ENCODE peak calls at places on chromosomes 5 and 9, in ten cellular contexts. T is sigmoid colon; E is H1; Q is H9; G is Peyer's patch; U is effector memory CD4-positive, alpha-beta T cell; Z is OCI-LY7; V is CD8-positive, alpha-beta memory T cell; S is colonic mucosa; P is heart right ventricle. B is an unnamed sample. For H3K4me1, the result is how much of the 10 kb centered on the place peaks cover.

GRCh38 chr5:5497132-5497748 is 74.8 kb downstream of the ICE1 start:
- DNase-seq in T (peak), E (no peak), Q (peak), G (peak), U (no peak), Z (peak), V (no peak), S (peak), P (peak), B (peak)

GRCh38 chr5:108529381-108529780 is 147.5 kb upstream of the FBXL17 start:
- DNase-seq in T (no peak), E (no peak), Q (no peak), G (no peak), U (no peak), Z (no peak), V (no peak), S (no peak), P (no peak), B (no peak)

GRCh38 chr5:133848306-133848924 is 120.0 kb downstream of the C5orf15 start:
- DNase-seq in T (no peak), E (no peak), Q (peak), G (no peak), U (no peak), Z (no peak), V (no peak), S (no peak), P (no peak), B (no peak)

GRCh38 chr9:129626944-129627297 is 958 bp downstream of the NTMT1 start:
- DNase-seq in T (no peak), E (no peak), Q (no peak), G (no peak), U (no peak), Z (peak), V (no peak), S (no peak), P (no peak), B (peak)

GRCh38 chr5:53114988-53115387 is 5.4 kb upstream of the MOCS2 start:
- DNase-seq in T (no peak), E (no peak), Q (no peak), G (no peak), U (no peak), Z (no peak), V (no peak), S (no peak), P (no peak), B (peak)

GRCh38 chr5:126884269-126884819 is 107.4 kb downstream of the LMNB1 start:
- DNase-seq in T (no peak), E (no peak), Q (no peak), G (no peak), U (no peak), Z (no peak), V (no peak), S (no peak), P (no peak), B (no peak)

GRCh38 chr5:400282-401215 is 42.4 kb upstream of the EXOC3 start:
- DNase-seq in T (peak), E (peak), Q (no peak), G (peak), U (no peak), Z (no peak), V (no peak), S (peak), P (no peak), B (no peak)

GRCh38 chr9:87039809-87040392 is 92.6 kb upstream of the GAS1 start:
- DNase-seq in T (no peak), E (no peak), Q (no peak), G (no peak), U (no peak), Z (no peak), V (no peak), S (no peak), P (no peak), B (no peak)

GRCh38 chr9:106934831-106935230 is 71.9 kb downstream of the ZNF462 start:
- DNase-seq in T (no peak), E (no peak), Q (no peak), G (no peak), U (no peak), Z (no peak), V (no peak), S (no peak), P (no peak), B (no peak)

GRCh38 chr9:96448546-96449170 is 1.3 kb upstream of the HABP4 start:
- DNase-seq in T (no peak), E (no peak), Q (no peak), G (no peak), U (no peak), Z (no peak), V (no peak), S (no peak), P (no peak), B (no peak)

GRCh38 chr5:132500931-132501628 is 10.5 kb upstream of the IRF1 start:
- DNase-seq in T (peak), E (peak), Q (peak), G (peak), U (no peak), Z (peak), V (peak), S (peak), P (peak), B (peak)

GRCh38 chr9:99873531-99873930 is 32.9 kb upstream of the STX17 start:
- DNase-seq in T (no peak), E (no peak), Q (no peak), G (no peak), U (no peak), Z (no peak), V (no peak), S (no peak), P (no peak), B (no peak)

GRCh38 chr9:109817146-109817845 is 37.3 kb downstream of the PALM2AKAP2 start:
- DNase-seq in T (no peak), E (peak), Q (no peak), G (no peak), U (no peak), Z (no peak), V (no peak), S (no peak), P (no peak), B (no peak)

GRCh38 chr5:74251106-74252032 is 389.2 kb downstream of the ENC1 start:
- DNase-seq in T (peak), E (no peak), Q (no peak), G (no peak), U (no peak), Z (peak), V (no peak), S (peak), P (peak), B (no peak)

GRCh38 chr9:12785251-12785880 is 10.5 kb downstream of the LURAP1L start:
- DNase-seq in T (peak), E (no peak), Q (no peak), G (peak), U (no peak), Z (no peak), V (no peak), S (peak), P (no peak), B (no peak)

GRCh38 chr9:108704156-108704852 is 151.5 kb downstream of the ACTL7B start:
- DNase-seq in T (no peak), E (no peak), Q (no peak), G (no peak), U (no peak), Z (no peak), V (no peak), S (no peak), P (peak), B (no peak)

GRCh38 chr9:109181284-109181683 is 14.2 kb upstream of the FRRS1L start:
- DNase-seq in T (no peak), E (no peak), Q (no peak), G (no peak), U (no peak), Z (peak), V (peak), S (no peak), P (no peak), B (peak)

GRCh38 chr5:18745988-18746615 is 1111.8 kb downstream of the TAF11L14 start:
- DNase-seq in T (no peak), E (no peak), Q (no peak), G (peak), U (peak), Z (peak), V (peak), S (peak), P (no peak), B (peak)

GRCh38 chr9:128552744-128553221 is 396 bp downstream of the SPTAN1 start:
- DNase-seq in T (peak), E (peak), Q (peak), G (peak), U (no peak), Z (peak), V (no peak), S (peak), P (peak), B (peak)

GRCh38 chr5:1783214-1783551 is 16.5 kb downstream of the MRPL36 start:
- DNase-seq in T (peak), E (no peak), Q (no peak), G (peak), U (no peak), Z (no peak), V (no peak), S (no peak), P (no peak), B (no peak)

GRCh38 chr5:82364497-82364896 is 86.3 kb upstream of the RPS23 start:
- DNase-seq in T (no peak), E (no peak), Q (no peak), G (no peak), U (no peak), Z (no peak), V (no peak), S (no peak), P (peak), B (no peak)

GRCh38 chr5:178533136-178533535 is 57.1 kb downstream of the COL23A1 start:
- DNase-seq in T (no peak), E (no peak), Q (no peak), G (no peak), U (no peak), Z (no peak), V (no peak), S (no peak), P (no peak), B (no peak)

GRCh38 chr9:19999491-20000057 is 210.7 kb upstream of the SLC24A2 start:
- DNase-seq in T (no peak), E (no peak), Q (no peak), G (no peak), U (no peak), Z (no peak), V (no peak), S (no peak), P (no peak), B (peak)

GRCh38 chr5:123549256-123549904 is 37.4 kb downstream of the CSNK1G3 start:
- DNase-seq in T (no peak), E (no peak), Q (no peak), G (peak), U (peak), Z (peak), V (peak), S (peak), P (no peak), B (peak)

GRCh38 chr5:92017786-92018185 is 634.7 kb upstream of the ARRDC3 start:
- DNase-seq in T (no peak), E (no peak), Q (no peak), G (no peak), U (no peak), Z (no peak), V (no peak), S (no peak), P (no peak), B (no peak)

GRCh38 chr5:120007619-120008018 is 378.3 kb downstream of the FAM170A start:
- DNase-seq in T (no peak), E (no peak), Q (no peak), G (no peak), U (no peak), Z (no peak), V (no peak), S (no peak), P (no peak), B (no peak)

GRCh38 chr5:124566875-124567450 is 179.5 kb downstream of the ZNF608 start:
- DNase-seq in T (no peak), E (no peak), Q (no peak), G (no peak), U (no peak), Z (no peak), V (no peak), S (no peak), P (no peak), B (no peak)

GRCh38 chr9:33446507-33447403 is 638 bp downstream of the AQP3 start:
- DNase-seq in T (no peak), E (no peak), Q (no peak), G (peak), U (peak), Z (peak), V (peak), S (peak), P (peak), B (peak)

GRCh38 chr9:78294290-78295176 is 2.4 kb upstream of the PSAT1 start:
- DNase-seq in T (no peak), E (no peak), Q (no peak), G (no peak), U (no peak), Z (no peak), V (no peak), S (no peak), P (no peak), B (no peak)

GRCh38 chr9:71769175-71770165 is 1.2 kb upstream of the CEMIP2 start:
- DNase-seq in T (peak), E (peak), Q (peak), G (peak), U (peak), Z (peak), V (peak), S (peak), P (peak), B (peak)

GRCh38 chr5:34474573-34475021 is 181.5 kb upstream of the RAI14 start:
- DNase-seq in T (no peak), E (no peak), Q (peak), G (no peak), U (no peak), Z (peak), V (no peak), S (no peak), P (no peak), B (peak)

GRCh38 chr9:104914458-104914857 is 13.5 kb downstream of the ABCA1 start:
- DNase-seq in T (no peak), E (no peak), Q (no peak), G (no peak), U (no peak), Z (no peak), V (no peak), S (no peak), P (no peak), B (no peak)

GRCh38 chr9:3863114-3863528 is 337.3 kb upstream of the RFX3 start:
- DNase-seq in T (no peak), E (no peak), Q (no peak), G (no peak), U (no peak), Z (no peak), V (no peak), S (no peak), P (peak), B (no peak)

GRCh38 chr9:3459076-3459475 is 66.7 kb downstream of the RFX3 start:
- DNase-seq in T (no peak), E (no peak), Q (no peak), G (no peak), U (no peak), Z (no peak), V (no peak), S (no peak), P (no peak), B (no peak)

GRCh38 chr5:67404261-67405100 is 207.9 kb upstream of the CD180 start:
- DNase-seq in T (no peak), E (no peak), Q (no peak), G (no peak), U (no peak), Z (no peak), V (no peak), S (no peak), P (no peak), B (no peak)
- H3K27ac ChIP-seq in T (no peak), E (no peak), Q (no peak), G (no peak), U (no peak), Z (no peak), V (no peak), S (no peak), P (no peak), B (no peak)

GRCh38 chr5:167985373-167985772 is 306.1 kb upstream of the WWC1 start:
- DNase-seq in T (no peak), E (no peak), Q (no peak), G (no peak), U (no peak), Z (no peak), V (no peak), S (no peak), P (no peak), B (no peak)

GRCh38 chr5:167992868-167993267 is 298.6 kb upstream of the WWC1 start:
- DNase-seq in T (no peak), E (no peak), Q (no peak), G (no peak), U (no peak), Z (no peak), V (no peak), S (no peak), P (no peak), B (no peak)

GRCh38 chr5:167987490-167988270 is 303.8 kb upstream of the WWC1 start:
- DNase-seq in T (no peak), E (peak), Q (no peak), G (no peak), U (no peak), Z (no peak), V (no peak), S (no peak), P (no peak), B (no peak)
- H3K4me1 ChIP-seq in T (under half), E (under half), Q (under half), G (under half), U (under half), Z (under half), V (under half), S (under half), P (under half), B (under half)

DNA sequence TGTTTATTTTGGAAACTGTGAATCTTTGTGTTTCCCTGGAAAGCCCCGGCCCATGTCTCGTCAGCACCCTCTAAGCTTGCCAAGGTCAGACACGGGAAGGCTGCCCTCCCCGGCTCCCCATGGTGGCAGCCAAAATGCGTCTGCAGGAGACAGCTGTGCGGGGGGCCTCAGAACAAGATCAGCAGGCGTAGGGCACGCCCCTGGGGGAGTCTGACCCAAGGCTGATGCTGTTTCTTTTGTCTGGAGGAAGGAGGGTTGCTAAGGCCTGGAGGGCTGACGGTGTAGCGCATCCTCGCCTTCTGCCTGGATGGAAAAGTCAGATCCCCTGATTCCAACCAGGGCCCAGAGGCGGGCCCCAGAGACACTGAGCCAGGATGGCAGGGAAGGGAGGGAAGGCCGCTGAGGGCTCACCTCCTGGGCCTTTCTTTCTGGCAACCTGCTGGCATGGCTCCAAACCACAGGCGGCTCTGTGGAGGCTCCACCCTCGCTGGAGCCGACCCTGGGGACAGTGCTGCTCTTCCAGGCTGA is 57.2 kb downstream of the OLFM1 start:
- DNase-seq in T (no peak), E (no peak), Q (no peak), G (no peak), U (no peak), Z (no peak), V (no peak), S (no peak), P (no peak), B (no peak)
- H3K27ac ChIP-seq in T (no peak), E (no peak), Q (no peak), G (no peak), U (no peak), Z (no peak), V (no peak), S (no peak), P (no peak), B (no peak)

GRCh38 chr5:150503977-150504620 is 3.8 kb upstream of the NDST1 start:
- DNase-seq in T (peak), E (no peak), Q (no peak), G (peak), U (no peak), Z (no peak), V (no peak), S (peak), P (peak), B (no peak)
- H3K4me1 ChIP-seq in T (under half), E (under half), Q (under half), G (under half), U (under half), Z (under half), V (under half), S (under half), P (half or more), B (under half)

GRCh38 chr5:159210846-159211245 is 1.5 kb upstream of the RNF145 start:
- DNase-seq in T (no peak), E (no peak), Q (no peak), G (no peak), U (no peak), Z (no peak), V (no peak), S (no peak), P (no peak), B (no peak)
- H3K27ac ChIP-seq in T (no peak), E (no peak), Q (no peak), G (peak), U (no peak), Z (no peak), V (no peak), S (peak), P (no peak), B (no peak)

DNA sequence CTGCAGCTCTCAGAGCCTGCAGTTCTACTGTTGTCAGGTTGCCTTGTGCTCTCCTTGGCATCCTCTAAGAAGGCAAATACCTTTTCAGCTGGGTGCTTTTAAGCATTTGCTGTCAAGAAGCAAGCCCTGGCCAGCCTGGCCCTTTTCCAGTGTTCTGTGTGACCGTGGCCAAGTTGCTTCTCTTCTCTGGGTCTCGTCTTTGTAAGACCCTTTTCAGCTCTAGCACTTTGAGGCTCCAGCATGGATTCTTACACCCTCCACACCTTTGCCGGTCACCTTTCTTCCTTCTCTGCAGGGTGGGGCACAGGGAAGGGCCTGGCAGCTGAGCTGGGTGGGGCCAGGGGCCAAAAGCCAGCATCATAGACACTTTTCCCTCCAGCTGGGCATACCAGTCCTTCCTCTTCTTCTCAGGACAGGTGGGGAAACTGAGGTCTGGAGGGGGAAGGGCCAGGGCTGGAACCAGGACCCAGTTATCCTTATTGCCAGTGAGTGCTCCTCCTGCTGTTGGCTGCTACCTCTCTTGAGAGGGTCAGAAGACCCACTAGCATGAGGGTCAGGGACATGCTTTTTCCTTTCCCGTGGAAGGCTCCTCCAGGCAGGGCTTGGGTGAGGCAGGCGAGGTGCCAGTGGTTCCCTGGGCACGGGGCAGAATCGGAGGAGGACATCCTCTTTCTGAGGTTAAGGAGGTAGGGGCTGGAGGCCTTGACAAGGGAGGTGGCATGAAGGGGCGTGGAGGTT is 479 bp upstream of the NDST1 start:
- DNase-seq in T (no peak), E (no peak), Q (no peak), G (peak), U (no peak), Z (no peak), V (no peak), S (peak), P (no peak), B (no peak)
- H3K4me1 ChIP-seq in T (under half), E (under half), Q (under half), G (under half), U (under half), Z (under half), V (under half), S (under half), P (half or more), B (under half)

DNA sequence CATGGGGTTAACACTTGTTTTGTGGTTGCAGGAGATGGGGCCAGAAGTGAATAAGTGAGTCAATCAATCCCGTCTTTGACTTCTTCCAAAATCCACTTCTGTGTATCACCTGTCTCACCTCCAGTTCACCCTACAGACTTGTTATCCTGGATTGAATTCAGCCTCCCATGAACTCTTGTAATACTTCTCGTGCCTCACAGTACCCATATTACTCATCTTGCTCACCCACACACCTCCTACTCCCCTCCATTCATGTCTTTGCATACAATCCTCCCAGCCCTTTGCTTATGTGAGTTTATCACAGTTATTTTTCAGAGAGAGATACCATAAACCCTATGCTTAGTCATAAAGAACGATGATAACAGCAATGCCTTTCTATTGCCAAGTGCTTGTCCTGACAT is 52.9 kb upstream of the PAPPA start:
- DNase-seq in T (no peak), E (no peak), Q (no peak), G (no peak), U (no peak), Z (no peak), V (no peak), S (no peak), P (no peak), B (no peak)
- H3K27ac ChIP-seq in T (no peak), E (no peak), Q (no peak), G (no peak), U (no peak), Z (no peak), V (no peak), S (no peak), P (no peak), B (no peak)

GRCh38 chr5:14218480-14218879 is 75.3 kb downstream of the TRIO start:
- DNase-seq in T (no peak), E (no peak), Q (no peak), G (no peak), U (no peak), Z (no peak), V (no peak), S (no peak), P (no peak), B (no peak)

GRCh38 chr5:14216372-14216771 is 73.2 kb downstream of the TRIO start:
- DNase-seq in T (no peak), E (no peak), Q (no peak), G (no peak), U (no peak), Z (no peak), V (no peak), S (no peak), P (no peak), B (no peak)

GRCh38 chr5:14216902-14217301 is 73.8 kb downstream of the TRIO start:
- DNase-seq in T (no peak), E (no peak), Q (peak), G (no peak), U (no peak), Z (no peak), V (no peak), S (no peak), P (no peak), B (no peak)

GRCh38 chr5:14218011-14218410 is 74.9 kb downstream of the TRIO start:
- DNase-seq in T (no peak), E (no peak), Q (no peak), G (no peak), U (no peak), Z (no peak), V (no peak), S (no peak), P (no peak), B (no peak)

GRCh38 chr5:14217587-14217986 is 74.4 kb downstream of the TRIO start:
- DNase-seq in T (no peak), E (no peak), Q (no peak), G (peak), U (no peak), Z (no peak), V (no peak), S (no peak), P (no peak), B (no peak)
- H3K4me1 ChIP-seq in T (under half), E (under half), Q (under half), G (under half), U (under half), Z (half or more), V (under half), S (under half), P (half or more), B (under half)

B was measured in CD4-positive, CD25-positive, alpha-beta regulatory T cell.